ENCODE peak calls at places on chromosomes 7 and 10, in eight cellular contexts. U is RWPE1, D is DMS 273 treated with DMSO at 0.1 percent for 48 hours, W is AG20443, L is T-helper 9 cell, B is MCF 10A, X is substantia nigra, K is AG08396. E is an unnamed sample.

GRCh38 chr7:103143865-103144264 is 5.0 kb downstream of the NAPEPLD start:
- DNase-seq in U (no peak), D (no peak), W (no peak), L (no peak), B (no peak), X (no peak), K (no peak), E (no peak)

GRCh38 chr10:21531164-21531563 is 2.9 kb upstream of the MLLT10 start:
- DNase-seq in U (no peak), D (no peak), W (no peak), L (no peak), B (peak), X (no peak), K (no peak), E (peak)

GRCh38 chr7:92875719-92876118 is 39.3 kb upstream of the CDK6 start:
- DNase-seq in U (peak), D (no peak), W (no peak), L (no peak), B (peak), X (no peak), K (no peak), E (peak)

GRCh38 chr10:78912361-78913218 is 156.2 kb upstream of the ZMIZ1 start:
- DNase-seq in U (no peak), D (no peak), W (no peak), L (no peak), B (no peak), X (no peak), K (no peak), E (no peak)

GRCh38 chr10:113788604-113789083 is 37.2 kb downstream of the PLEKHS1 start:
- DNase-seq in U (peak), D (peak), W (peak), L (no peak), B (peak), X (no peak), K (peak), E (peak)

GRCh38 chr7:13830604-13830915 is 158.9 kb downstream of the ETV1 start:
- DNase-seq in U (no peak), D (no peak), W (no peak), L (no peak), B (peak), X (no peak), K (no peak), E (no peak)

GRCh38 chr7:107659666-107660065 is 962 bp upstream of the SLC26A4 start:
- DNase-seq in U (peak), D (no peak), W (peak), L (no peak), B (peak), X (no peak), K (peak), E (peak)

GRCh38 chr7:138316421-138317043 is 143.5 kb upstream of the TRIM24 start:
- DNase-seq in U (no peak), D (no peak), W (no peak), L (no peak), B (no peak), X (no peak), K (no peak), E (peak)

GRCh38 chr10:70331486-70332268 is 47.9 kb upstream of the NPFFR1 start:
- DNase-seq in U (peak), D (peak), W (peak), L (no peak), B (peak), X (no peak), K (peak), E (peak)

GRCh38 chr7:27235387-27236052 is 7.1 kb upstream of the EVX1 start:
- DNase-seq in U (peak), D (peak), W (peak), L (no peak), B (peak), X (no peak), K (no peak), E (no peak)

GRCh38 chr7:47504546-47505316 is 77.2 kb downstream of the TNS3 start:
- DNase-seq in U (no peak), D (no peak), W (no peak), L (no peak), B (no peak), X (no peak), K (no peak), E (no peak)

GRCh38 chr7:95434501-95435421 is at the start of gene PON2:
- DNase-seq in U (peak), D (peak), W (peak), L (peak), B (peak), X (peak), K (peak), E (peak)

GRCh38 chr7:84704380-84704779 is 482.5 kb downstream of the SEMA3D start:
- DNase-seq in U (no peak), D (no peak), W (no peak), L (no peak), B (no peak), X (no peak), K (no peak), E (no peak)

GRCh38 chr10:70903262-70903921 is 15.0 kb upstream of the PCBD1 start:
- DNase-seq in U (peak), D (no peak), W (peak), L (no peak), B (peak), X (peak), K (peak), E (peak)

GRCh38 chr10:38605153-38605661 is 511.1 kb downstream of the ZNF37A start:
- DNase-seq in U (no peak), D (no peak), W (no peak), L (no peak), B (no peak), X (no peak), K (no peak), E (no peak)

GRCh38 chr10:45302573-45302972 is 12.8 kb downstream of the OR13A1 start:
- DNase-seq in U (no peak), D (no peak), W (no peak), L (no peak), B (no peak), X (no peak), K (no peak), E (no peak)

GRCh38 chr7:12805957-12806356 is 118.5 kb downstream of the ARL4A start:
- DNase-seq in U (no peak), D (no peak), W (no peak), L (no peak), B (no peak), X (no peak), K (no peak), E (no peak)

GRCh38 chr7:95404316-95404715 is 8.1 kb upstream of the PON3 start:
- DNase-seq in U (no peak), D (no peak), W (peak), L (no peak), B (no peak), X (peak), K (no peak), E (peak)

GRCh38 chr10:60098676-60099601 is 192.6 kb upstream of the CCDC6 start:
- DNase-seq in U (no peak), D (no peak), W (no peak), L (no peak), B (peak), X (no peak), K (no peak), E (no peak)

GRCh38 chr10:46229144-46229563 is 57.6 kb upstream of the ANTXRL start:
- DNase-seq in U (no peak), D (no peak), W (no peak), L (no peak), B (peak), X (no peak), K (peak), E (no peak)

GRCh38 chr7:90705391-90706066 is 109.4 kb downstream of the CDK14 start:
- DNase-seq in U (no peak), D (no peak), W (no peak), L (no peak), B (no peak), X (no peak), K (no peak), E (no peak)

GRCh38 chr7:33905389-33906032 is at the start of gene BMPER:
- DNase-seq in U (peak), D (no peak), W (peak), L (no peak), B (no peak), X (peak), K (peak), E (no peak)

GRCh38 chr7:51457079-51457478 is 140.5 kb upstream of the COBL start:
- DNase-seq in U (no peak), D (no peak), W (no peak), L (no peak), B (no peak), X (no peak), K (no peak), E (no peak)

GRCh38 chr10:84140036-84140379 is 699 bp downstream of the GHITM start:
- DNase-seq in U (no peak), D (no peak), W (peak), L (no peak), B (peak), X (no peak), K (peak), E (no peak)

GRCh38 chr10:19783721-19784120 is 32.5 kb upstream of the PLXDC2 start:
- DNase-seq in U (no peak), D (no peak), W (no peak), L (no peak), B (no peak), X (no peak), K (no peak), E (no peak)

GRCh38 chr7:44727346-44728262 is 21.0 kb upstream of the ZMIZ2 start:
- DNase-seq in U (no peak), D (no peak), W (peak), L (no peak), B (peak), X (no peak), K (peak), E (peak)

GRCh38 chr7:43104874-43105520 is 7.5 kb upstream of the HECW1 start:
- DNase-seq in U (no peak), D (no peak), W (no peak), L (no peak), B (no peak), X (no peak), K (no peak), E (no peak)

GRCh38 chr10:71521504-71522290 is 125.0 kb downstream of the CDH23 start:
- DNase-seq in U (no peak), D (no peak), W (no peak), L (no peak), B (no peak), X (no peak), K (no peak), E (no peak)

GRCh38 chr10:110739811-110740271 is 95.7 kb downstream of the RBM20 start:
- DNase-seq in U (no peak), D (no peak), W (no peak), L (no peak), B (peak), X (no peak), K (no peak), E (no peak)

GRCh38 chr10:5860039-5860438 is 29.7 kb downstream of the ANKRD16 start:
- DNase-seq in U (no peak), D (no peak), W (no peak), L (no peak), B (no peak), X (no peak), K (no peak), E (no peak)

GRCh38 chr10:35079763-35080162 is 10.4 kb downstream of the CUL2 start:
- DNase-seq in U (peak), D (no peak), W (peak), L (no peak), B (peak), X (peak), K (peak), E (peak)

GRCh38 chr10:33271969-33272583 is 62.4 kb downstream of the NRP1 start:
- DNase-seq in U (no peak), D (no peak), W (no peak), L (no peak), B (no peak), X (no peak), K (no peak), E (no peak)

GRCh38 chr10:78997635-78998618 is 70.8 kb upstream of the ZMIZ1 start:
- DNase-seq in U (no peak), D (no peak), W (peak), L (no peak), B (peak), X (no peak), K (peak), E (no peak)

GRCh38 chr10:71319042-71319799 is at the start of gene SLC29A3:
- DNase-seq in U (peak), D (peak), W (peak), L (peak), B (peak), X (peak), K (peak), E (peak)